ENCODE peak calls at places on chromosomes 12 and 14, in four cellular contexts. G, K, W and S are unnamed samples. For H3K4me1, the result is how much of the 10 kb centered on the place peaks cover.

GRCh38 chr14:85057266-85057665 is 472.7 kb upstream of the FLRT2 start:
- DNase-seq in K (no peak), W (no peak), G (no peak), S (no peak)

GRCh38 chr12:110168732-110169455 is 44.7 kb downstream of the IFT81 start:
- DNase-seq in W (no peak), K (no peak), G (no peak), S (no peak)

GRCh38 chr12:16076553-16076952 is 165.4 kb downstream of the DERA start:
- DNase-seq in W (peak), G (peak), K (peak), S (no peak)

GRCh38 chr12:120965534-120966091 is 12.7 kb upstream of the HNF1A start:
- DNase-seq in G (no peak), K (no peak), W (no peak), S (no peak)

GRCh38 chr12:43957732-43958131 is 121.9 kb downstream of the TMEM117 start:
- DNase-seq in G (peak), W (peak), K (peak), S (peak)

GRCh38 chr12:57237653-57237951 is 8.1 kb downstream of the SHMT2 start:
- DNase-seq in W (peak), G (no peak), K (no peak), S (no peak)

GRCh38 chr12:89469361-89469760 is 55.2 kb downstream of the GALNT4 start:
- DNase-seq in K (no peak), G (no peak), W (peak), S (no peak)

GRCh38 chr12:115451785-115452736 is 768.1 kb upstream of the TBX3 start:
- DNase-seq in K (peak), W (no peak), G (no peak), S (peak)

GRCh38 chr14:55139696-55140509 is 10.9 kb downstream of the LGALS3 start:
- DNase-seq in K (no peak), W (no peak), G (no peak), S (no peak)

GRCh38 chr12:51538149-51538548 is 52.9 kb upstream of the SCN8A start:
- DNase-seq in K (no peak), G (no peak), W (no peak), S (no peak)

GRCh38 chr12:70643927-70644326 is 6.7 kb upstream of the PTPRB start:
- DNase-seq in K (no peak), W (peak), G (no peak), S (no peak)

GRCh38 chr14:71478542-71478941 is 453.7 kb upstream of the RGS6 start:
- DNase-seq in G (peak), K (no peak), W (no peak), S (no peak)

GRCh38 chr14:72638021-72638420 is 255.9 kb downstream of the DPF3 start:
- DNase-seq in W (peak), K (no peak), G (no peak), S (no peak)

GRCh38 chr12:104632724-104633181 is 176.0 kb downstream of the CHST11 start:
- DNase-seq in W (no peak), G (no peak), K (no peak), S (peak)

GRCh38 chr12:2339022-2339431 is 286.2 kb downstream of the CACNA1C start:
- DNase-seq in K (no peak), W (peak), G (no peak), S (no peak)

GRCh38 chr14:72488551-72488950 is 405.4 kb downstream of the DPF3 start:
- DNase-seq in W (no peak), K (no peak), G (no peak), S (no peak)

GRCh38 chr14:21558703-21559063 is 21.2 kb downstream of the OR10G3 start:
- DNase-seq in G (no peak), W (no peak), K (no peak), S (no peak)

GRCh38 chr12:64900540-64900939 is 76.1 kb downstream of the TBC1D30 start:
- DNase-seq in W (peak), G (no peak), K (no peak), S (no peak)

GRCh38 chr14:100535287-100536131 is 51.7 kb downstream of the BEGAIN start:
- DNase-seq in W (no peak), G (no peak), K (no peak), S (peak)

GRCh38 chr12:102539651-102540553 is 59.5 kb upstream of the IGF1 start:
- DNase-seq in K (peak), G (no peak), W (no peak), S (no peak)

GRCh38 chr12:111211910-111212757 is 156.8 kb downstream of the PHETA1 start:
- DNase-seq in K (peak), W (no peak), G (peak), S (peak)

GRCh38 chr12:80313184-80313583 is 130.9 kb upstream of the PTPRQ start:
- DNase-seq in W (no peak), K (no peak), G (no peak), S (no peak)
- TF ChIP-seq CTCF in W (peak), K (no peak), G (no peak), S (no peak)

DNA sequence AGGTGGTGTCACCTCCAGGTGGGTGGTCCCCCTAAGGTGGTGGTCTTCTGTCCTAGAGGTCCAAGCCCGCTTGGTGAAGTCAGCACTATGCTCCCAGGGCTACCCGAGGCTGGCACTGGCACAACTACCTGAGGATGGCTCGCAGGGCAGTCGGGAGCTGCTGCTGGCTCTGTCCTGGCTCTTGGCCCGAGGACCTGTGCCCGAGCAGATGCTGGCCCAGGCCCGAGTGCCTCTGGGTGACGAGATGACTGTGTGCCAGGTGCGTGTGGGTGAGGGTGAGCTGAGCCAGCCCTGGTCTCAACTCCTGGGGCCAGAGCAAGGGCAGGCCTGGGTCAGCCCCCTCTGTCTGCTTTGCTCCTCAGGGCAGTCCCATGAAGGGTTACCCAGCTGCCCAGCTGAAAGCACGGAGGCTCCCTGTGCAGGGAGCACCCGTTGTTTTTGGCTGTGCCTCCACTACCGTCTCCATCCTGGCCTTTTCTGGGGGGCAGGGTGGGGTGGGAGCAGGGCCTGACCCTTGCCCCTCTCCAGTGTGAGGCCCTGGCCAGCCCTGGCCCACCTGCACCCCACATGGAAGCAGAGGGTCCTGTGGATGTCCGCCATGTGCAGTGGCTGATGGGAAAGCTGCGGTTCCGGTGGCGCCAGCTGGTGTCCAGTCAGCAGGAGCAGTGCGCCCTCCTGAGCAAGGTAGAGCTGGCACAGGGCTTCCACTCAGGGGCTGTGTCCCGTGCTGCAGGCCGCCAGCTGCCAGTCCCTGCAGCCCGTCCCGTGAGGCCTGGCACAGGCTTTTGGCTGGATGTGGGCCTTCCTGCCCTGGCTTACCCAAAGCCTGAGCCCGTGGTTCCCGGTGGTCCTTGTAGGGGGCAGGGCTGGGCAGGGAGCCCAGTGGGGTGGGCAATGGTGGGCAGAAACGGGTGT is 1.3 kb downstream of the TEDC1 start:
- DNase-seq in W (no peak), G (no peak), K (no peak), S (no peak)
- H3K4me2 ChIP-seq in W (peak), G (peak), K (peak), S (peak)

GRCh38 chr12:55715833-55716581 is at the start of gene BLOC1S1:
- DNase-seq in G (peak), K (peak), W (peak), S (peak)

GRCh38 chr12:55712154-55712553 is 3.7 kb upstream of the BLOC1S1 start:
- DNase-seq in G (no peak), K (no peak), W (no peak), S (no peak)

GRCh38 chr12:55715169-55715764 is 579 bp upstream of the BLOC1S1 start:
- DNase-seq in K (no peak), W (no peak), G (no peak), S (no peak)

GRCh38 chr12:55712700-55713415 is 3.0 kb upstream of the BLOC1S1 start:
- DNase-seq in W (no peak), K (no peak), G (no peak), S (no peak)

DNA sequence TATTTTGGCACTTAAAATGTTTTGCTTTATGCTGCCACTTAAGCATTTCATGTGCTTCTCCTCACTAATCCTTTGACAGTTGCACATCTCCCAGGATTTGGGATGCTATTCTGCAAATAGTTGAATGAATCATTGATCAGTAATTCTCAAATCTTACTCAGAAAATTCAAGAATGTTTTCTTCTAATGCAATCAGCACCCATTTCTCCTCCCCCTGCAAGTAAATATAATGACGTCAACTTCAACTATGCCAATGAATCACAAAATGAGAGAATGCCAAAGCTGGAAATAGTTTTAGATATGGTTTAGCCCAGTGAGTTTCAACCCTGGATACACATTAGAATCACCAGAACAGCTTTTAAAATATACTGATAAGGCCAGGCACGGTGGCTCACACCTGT is 2.1 kb upstream of the BLOC1S1 start:
- DNase-seq in K (no peak), W (peak), G (no peak), S (no peak)
- H3K4me1 ChIP-seq in K (under half), W (under half), G (under half), S (under half)

DNA sequence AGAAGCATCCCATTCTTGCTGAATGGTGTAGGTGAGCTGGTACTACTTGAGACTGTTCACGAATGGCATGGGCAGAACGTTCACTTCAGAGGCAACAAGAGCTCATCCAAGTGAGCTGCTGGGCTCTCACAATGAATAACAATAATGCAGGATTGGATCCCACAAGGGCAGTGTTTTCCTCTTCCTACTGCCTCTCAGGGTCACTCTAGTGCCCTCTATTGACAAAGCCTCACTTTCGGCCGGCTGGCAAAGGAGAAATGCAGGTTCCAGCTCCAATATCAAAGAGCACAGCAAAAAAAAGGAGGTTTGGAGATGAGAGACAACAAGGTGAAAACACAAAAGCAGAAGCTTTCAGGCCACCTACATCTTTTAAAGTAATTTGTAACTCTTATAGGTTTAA is 74.6 kb upstream of the MYF6 start:
- DNase-seq in G (peak), K (peak), W (peak), S (no peak)
- TF ChIP-seq CTCF in G (peak), K (peak), W (peak), S (peak)

DNA sequence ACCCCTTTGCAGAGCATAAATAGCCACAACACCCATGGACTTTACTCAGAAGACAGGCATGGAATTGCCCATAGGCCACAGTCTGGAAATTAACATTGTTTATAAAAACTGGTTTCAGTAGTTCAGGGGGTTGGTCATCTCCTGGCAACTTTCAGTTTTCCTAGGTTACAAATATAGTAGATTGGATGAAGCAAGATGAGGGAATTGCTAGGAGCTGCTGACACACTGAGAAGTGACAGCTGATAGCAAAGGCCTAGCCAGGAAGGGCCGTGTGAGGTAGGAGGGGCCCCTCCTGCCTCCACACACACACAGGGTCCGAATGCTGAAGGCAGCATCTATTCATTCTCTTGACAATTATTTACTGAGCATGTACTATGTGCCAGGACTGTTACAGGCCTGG is 8.3 kb downstream of the GALNT16 start:
- DNase-seq in G (no peak), K (no peak), W (no peak), S (no peak)
- H3K4me2 ChIP-seq in G (no peak), K (no peak), W (no peak), S (no peak)